ENCODE peak calls at places on chromosomes 16 and 17, in six cellular contexts. A is IMR-90, E is mesendoderm, T is H9, N is neuronal stem cell, C is mesenchymal stem cell. R is an unnamed sample.

GRCh38 chr16:537415-538335 is 10.2 kb downstream of the CAPN15 start:
- DNase-seq in A (no peak), E (no peak), T (no peak), N (no peak), C (no peak), R (no peak)

GRCh38 chr16:86618431-86619262 is 40.3 kb downstream of the FOXL1 start:
- DNase-seq in A (peak; percentile 64), E (no peak), T (no peak), N (no peak), C (peak; percentile 43), R (no peak)

GRCh38 chr16:69761983-69762842 is at the start of gene WWP2:
- DNase-seq in A (peak; percentile 55), E (peak; percentile 90), T (peak; percentile 90), N (peak; percentile 62), C (peak; percentile 53), R (peak; percentile 54)

GRCh38 chr16:57071840-57072541 is 20.4 kb upstream of the CPNE2 start:
- DNase-seq in A (peak; percentile 62), E (no peak), T (no peak), N (no peak), C (peak; percentile 14), R (no peak)

GRCh38 chr17:51901242-51901641 is 257.3 kb downstream of the CA10 start:
- DNase-seq in A (no peak), E (peak; percentile 7), T (peak; percentile 56), N (no peak), C (no peak), R (no peak)

GRCh38 chr16:69567031-69567680 is 1.4 kb downstream of the NFAT5 start:
- DNase-seq in A (peak; percentile 33), E (peak; percentile 67), T (peak; percentile 39), N (no peak), C (no peak), R (no peak)

GRCh38 chr16:12390074-12390473 is 413.5 kb downstream of the SNX29 start:
- DNase-seq in A (peak; percentile 71), E (no peak), T (no peak), N (no peak), C (no peak), R (no peak)

GRCh38 chr17:15123593-15124590 is 141.2 kb downstream of the PMP22 start:
- DNase-seq in A (peak; percentile 76), E (peak; percentile 87), T (no peak), N (no peak), C (peak; percentile 42), R (no peak)

GRCh38 chr17:73644145-73645049 is at the start of gene SDK2:
- DNase-seq in A (no peak), E (peak; percentile 39), T (no peak), N (peak; percentile 33), C (peak; percentile 18), R (peak; percentile 75)

GRCh38 chr17:50240876-50241275 is 33.4 kb upstream of the TMEM92 start:
- DNase-seq in A (peak; percentile 81), E (no peak), T (no peak), N (no peak), C (no peak), R (no peak)

DNA sequence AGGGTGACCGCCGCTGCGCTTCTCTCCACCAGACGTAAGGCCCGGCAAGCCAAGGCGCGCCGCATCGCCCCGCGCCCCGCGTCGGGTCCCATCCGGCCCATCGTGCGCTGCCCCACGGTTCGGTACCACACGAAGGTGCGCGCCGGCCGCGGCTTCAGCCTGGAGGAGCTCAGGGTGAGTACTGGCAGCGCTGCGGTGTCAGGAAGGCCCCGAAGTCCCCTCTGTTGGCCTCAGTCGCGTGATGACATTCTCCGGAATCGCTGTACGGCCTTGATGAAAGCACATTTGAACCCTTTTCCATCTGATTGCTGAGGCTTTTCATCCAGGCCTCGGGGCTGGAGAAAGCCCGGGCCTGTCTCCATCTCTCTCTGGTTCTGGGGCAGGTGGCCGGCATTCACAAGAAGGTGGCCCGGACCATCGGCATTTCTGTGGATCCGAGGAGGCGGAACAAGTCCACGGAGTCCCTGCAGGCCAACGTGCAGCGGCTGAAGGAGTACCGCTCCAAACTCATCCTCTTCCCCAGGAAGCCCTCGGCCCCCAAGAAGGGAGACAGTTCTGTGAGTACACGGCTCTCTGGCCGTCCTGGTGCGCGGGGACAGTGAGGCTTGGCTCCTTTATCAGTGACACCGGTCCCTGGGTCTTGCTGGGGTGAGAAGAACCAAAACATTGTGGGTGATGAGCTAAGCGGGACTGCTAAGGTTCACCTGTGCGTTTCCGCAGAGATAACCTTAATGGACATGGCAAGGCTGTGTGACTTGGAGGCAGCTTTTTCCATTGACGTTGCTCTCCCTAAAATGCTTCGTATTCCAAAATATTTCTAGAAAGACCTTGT is 929 bp downstream of the RPL13 start:
- DNase-seq in A (no peak), E (no peak), T (no peak), N (no peak), C (no peak), R (no peak)
- H3K23ac ChIP-seq in A (peak overlapping the region; percentile 93), E (peak overlapping the region; percentile 15), T (no peak overlapping the region), N (peak overlapping the region; percentile 99), C (no peak overlapping the region), R (no peak overlapping the region)

GRCh38 chr16:49673442-49673841 is 182.5 kb downstream of the ZNF423 start:
- DNase-seq in A (no peak), E (no peak), T (no peak), N (no peak), C (no peak), R (no peak)
- H3K23ac ChIP-seq in A (no peak overlapping the region), E (no peak overlapping the region), T (no peak overlapping the region), N (peak overlapping the region; percentile 6), C (peak overlapping the region; percentile 65), R (no peak overlapping the region)

GRCh38 chr17:75617218-75617617 is 16.0 kb upstream of the SMIM5 start:
- DNase-seq in A (no peak), E (no peak), T (no peak), N (no peak), C (no peak), R (no peak)

GRCh38 chr17:75616521-75617122 is 16.6 kb upstream of the SMIM5 start:
- DNase-seq in A (no peak), E (no peak), T (no peak), N (no peak), C (no peak), R (no peak)

GRCh38 chr17:75614556-75615270 is 18.5 kb upstream of the SMIM5 start:
- DNase-seq in A (no peak), E (no peak), T (no peak), N (no peak), C (no peak), R (no peak)

GRCh38 chr17:75614006-75614405 is 19.2 kb upstream of the SMIM5 start:
- DNase-seq in A (no peak), E (peak; percentile 39), T (peak; percentile 79), N (no peak), C (no peak), R (no peak)

DNA sequence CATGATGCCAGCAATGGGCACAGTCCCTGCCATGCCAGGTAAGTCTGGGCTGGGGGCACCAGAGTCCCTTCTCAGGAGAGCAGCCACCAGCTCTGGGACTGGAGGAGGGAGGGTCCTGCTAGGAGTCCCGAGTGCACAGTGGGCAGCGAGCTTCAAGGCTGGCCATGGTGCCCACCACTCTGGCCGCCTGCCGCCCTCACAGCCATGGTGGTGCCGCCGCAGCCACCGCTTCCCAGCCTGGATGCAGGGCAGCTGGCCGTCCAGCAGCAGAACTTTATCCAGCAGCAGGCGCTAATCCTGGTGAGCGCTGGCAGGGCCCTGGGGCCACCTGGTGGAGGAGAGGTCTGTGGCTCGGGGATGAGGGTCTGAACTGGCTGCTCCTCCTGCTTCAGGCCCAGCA is 17.9 kb upstream of the SMIM5 start:
- DNase-seq in A (no peak), E (peak; percentile 47), T (peak; percentile 70), N (no peak), C (no peak), R (no peak)
- H3K23ac ChIP-seq in A (no peak overlapping the region), E (no peak overlapping the region), T (no peak overlapping the region), N (peak overlapping the region; percentile 25), C (no peak overlapping the region), R (no peak overlapping the region)

GRCh38 chr16:8623634-8624033 is 2.1 kb downstream of the METTL22 start:
- DNase-seq in A (peak; percentile 63), E (peak; percentile 54), T (no peak), N (no peak), C (peak; percentile 30), R (no peak)

GRCh38 chr16:8622315-8622656 is 788 bp downstream of the METTL22 start:
- DNase-seq in A (no peak), E (no peak), T (no peak), N (no peak), C (no peak), R (no peak)

GRCh38 chr16:8621221-8621571 is 302 bp upstream of the METTL22 start:
- DNase-seq in A (no peak), E (no peak), T (no peak), N (no peak), C (no peak), R (no peak)

GRCh38 chr16:8620535-8620934 is 963 bp upstream of the METTL22 start:
- DNase-seq in A (peak; percentile 11), E (no peak), T (no peak), N (no peak), C (no peak), R (no peak)

GRCh38 chr16:8621572-8622314 is at the start of gene METTL22:
- DNase-seq in A (peak; percentile 80), E (peak; percentile 89), T (peak; percentile 89), N (peak; percentile 91), C (peak; percentile 88), R (peak; percentile 65)
- H3K23ac ChIP-seq in A (peak within 1 kb of the TSS; percentile 74), E (peak within 1 kb of the TSS; percentile 68), T (no peak within 1 kb of the TSS), N (peak within 1 kb of the TSS; percentile 98), C (no peak within 1 kb of the TSS), R (no peak within 1 kb of the TSS)

GRCh38 chr16:66740533-66740932 is 10.9 kb downstream of the DYNC1LI2 start:
- DNase-seq in A (no peak), E (no peak), T (no peak), N (no peak), C (peak; percentile 24), R (no peak)
- H3K23ac ChIP-seq in A (peak overlapping the region; percentile 47), E (no peak overlapping the region), T (no peak overlapping the region), N (no peak overlapping the region), C (no peak overlapping the region), R (no peak overlapping the region)

GRCh38 chr17:44977740-44978584 is 9.9 kb upstream of the C1QL1 start:
- DNase-seq in A (no peak), E (no peak), T (no peak), N (no peak), C (no peak), R (no peak)
- H3K23ac ChIP-seq in A (no peak overlapping the region), E (no peak overlapping the region), T (no peak overlapping the region), N (no peak overlapping the region), C (no peak overlapping the region), R (no peak overlapping the region)

GRCh38 chr17:44389281-44389680 is at the start of gene ITGA2B:
- DNase-seq in A (no peak), E (no peak), T (no peak), N (no peak), C (no peak), R (no peak)
- H3K23ac ChIP-seq in A (no peak within 1 kb of the TSS), E (no peak within 1 kb of the TSS), T (no peak within 1 kb of the TSS), N (no peak within 1 kb of the TSS), C (no peak within 1 kb of the TSS), R (no peak within 1 kb of the TSS)

GRCh38 chr17:83132251-83133081 is 53.1 kb downstream of the METRNL start:
- DNase-seq in A (no peak), E (no peak), T (peak; percentile 26), N (no peak), C (no peak), R (no peak)
- H3K23ac ChIP-seq in A (no peak overlapping the region), E (no peak overlapping the region), T (no peak overlapping the region), N (no peak overlapping the region), C (no peak overlapping the region), R (no peak overlapping the region)

GRCh38 chr16:85329999-85330693 is 217.9 kb upstream of the CIBAR2 start:
- DNase-seq in A (no peak), E (peak; percentile 49), T (no peak), N (peak; percentile 54), C (no peak), R (no peak)
- H3K23ac ChIP-seq in A (no peak overlapping the region), E (peak overlapping the region; percentile 29), T (no peak overlapping the region), N (peak overlapping the region; percentile 45), C (no peak overlapping the region), R (no peak overlapping the region)

GRCh38 chr16:77993111-77993571 is 29.2 kb upstream of the CLEC3A start:
- DNase-seq in A (peak; percentile 65), E (peak; percentile 74), T (peak; percentile 52), N (no peak), C (peak; percentile 89), R (no peak)
- H3K23ac ChIP-seq in A (no peak overlapping the region), E (no peak overlapping the region), T (no peak overlapping the region), N (no peak overlapping the region), C (no peak overlapping the region), R (no peak overlapping the region)